ENCODE peak calls at places on chromosomes 6 and 20, in four cellular contexts. U is GM12878, D is ovary, W is A549. F is an unnamed sample.

GRCh38 chr6:12472601-12473038 is 182.5 kb downstream of the EDN1 start:
- DNase-seq in U (no peak), D (peak; percentile 48), W (no peak), F (no peak)

GRCh38 chr20:64231621-64232550 is 23.7 kb upstream of the PCMTD2 start:
- DNase-seq in U (no peak), D (no peak), W (no peak), F (no peak)

GRCh38 chr6:158654498-158654897 is 4.6 kb downstream of the SYTL3 start:
- DNase-seq in U (no peak), D (peak; percentile 85), W (no peak), F (no peak)

GRCh38 chr20:33838035-33838864 is 27.1 kb downstream of the CHMP4B start:
- DNase-seq in U (no peak), D (no peak), W (no peak), F (no peak)

GRCh38 chr6:136095961-136096360 is 154.2 kb downstream of the MTFR2 start:
- DNase-seq in U (no peak), D (peak; percentile 25), W (no peak), F (no peak)

GRCh38 chr20:7650481-7650880 is 289.8 kb downstream of the HAO1 start:
- DNase-seq in U (no peak), D (no peak), W (no peak), F (no peak)

GRCh38 chr6:14143305-14143704 is 25.7 kb downstream of the CD83 start:
- DNase-seq in U (no peak), D (no peak), W (no peak), F (no peak)

GRCh38 chr20:46142124-46142523 is 24.0 kb downstream of the CD40 start:
- DNase-seq in U (no peak), D (no peak), W (no peak), F (no peak)

GRCh38 chr6:41713650-41714291 is 21.6 kb downstream of the TFEB start:
- DNase-seq in U (peak; percentile 81), D (no peak), W (peak; percentile 56), F (peak; percentile 90)

GRCh38 chr6:169429001-169429400 is 175.4 kb upstream of the THBS2 start:
- DNase-seq in U (no peak), D (no peak), W (no peak), F (no peak)

GRCh38 chr6:166927942-166928643 is 28.3 kb downstream of the RNASET2 start:
- DNase-seq in U (no peak), D (no peak), W (no peak), F (no peak)

GRCh38 chr6:15252205-15252604 is 6.3 kb downstream of the JARID2 start:
- DNase-seq in U (no peak), D (no peak), W (no peak), F (no peak)

GRCh38 chr20:6397115-6397514 is 274.3 kb upstream of the FERMT1 start:
- DNase-seq in U (no peak), D (no peak), W (no peak), F (no peak)

GRCh38 chr6:3457710-3458605 is 1.1 kb upstream of the SLC22A23 start:
- DNase-seq in U (no peak), D (peak; percentile 21), W (no peak), F (no peak)

GRCh38 chr20:7903429-7903828 is 36.8 kb downstream of the HAO1 start:
- DNase-seq in U (no peak), D (no peak), W (no peak), F (no peak)

GRCh38 chr20:51687071-51687470 is 81.1 kb downstream of the ATP9A start:
- DNase-seq in U (no peak), D (no peak), W (peak; percentile 89), F (no peak)

GRCh38 chr6:147043994-147044477 is 160.2 kb upstream of the STXBP5 start:
- DNase-seq in U (no peak), D (no peak), W (no peak), F (no peak)

GRCh38 chr20:14861028-14861699 is 523.8 kb upstream of the FLRT3 start:
- DNase-seq in U (no peak), D (no peak), W (no peak), F (no peak)

GRCh38 chr20:52433326-52434040 is 241.9 kb upstream of the ZFP64 start:
- DNase-seq in U (no peak), D (no peak), W (no peak), F (no peak)

GRCh38 chr6:35258336-35258735 is 1.2 kb upstream of the ZNF76 start:
- DNase-seq in U (no peak), D (no peak), W (no peak), F (no peak)

GRCh38 chr6:35260642-35261570 is 1.4 kb downstream of the ZNF76 start:
- DNase-seq in U (no peak), D (no peak), W (no peak), F (no peak)

GRCh38 chr6:35258858-35259193 is 709 bp upstream of the ZNF76 start:
- DNase-seq in U (no peak), D (no peak), W (peak; percentile 59), F (no peak)

GRCh38 chr6:35259946-35260626 is 551 bp downstream of the ZNF76 start:
- DNase-seq in U (peak; percentile 55), D (peak; percentile 79), W (peak; percentile 70), F (peak; percentile 92)

GRCh38 chr6:35259194-35259945 is at the start of gene ZNF76:
- DNase-seq in U (peak; percentile 63), D (peak; percentile 99), W (peak; percentile 87), F (peak; percentile 98)
- TF ChIP-seq CTCF in U (no peak), D (peak; percentile 75), W (no peak), F (no peak)

DNA sequence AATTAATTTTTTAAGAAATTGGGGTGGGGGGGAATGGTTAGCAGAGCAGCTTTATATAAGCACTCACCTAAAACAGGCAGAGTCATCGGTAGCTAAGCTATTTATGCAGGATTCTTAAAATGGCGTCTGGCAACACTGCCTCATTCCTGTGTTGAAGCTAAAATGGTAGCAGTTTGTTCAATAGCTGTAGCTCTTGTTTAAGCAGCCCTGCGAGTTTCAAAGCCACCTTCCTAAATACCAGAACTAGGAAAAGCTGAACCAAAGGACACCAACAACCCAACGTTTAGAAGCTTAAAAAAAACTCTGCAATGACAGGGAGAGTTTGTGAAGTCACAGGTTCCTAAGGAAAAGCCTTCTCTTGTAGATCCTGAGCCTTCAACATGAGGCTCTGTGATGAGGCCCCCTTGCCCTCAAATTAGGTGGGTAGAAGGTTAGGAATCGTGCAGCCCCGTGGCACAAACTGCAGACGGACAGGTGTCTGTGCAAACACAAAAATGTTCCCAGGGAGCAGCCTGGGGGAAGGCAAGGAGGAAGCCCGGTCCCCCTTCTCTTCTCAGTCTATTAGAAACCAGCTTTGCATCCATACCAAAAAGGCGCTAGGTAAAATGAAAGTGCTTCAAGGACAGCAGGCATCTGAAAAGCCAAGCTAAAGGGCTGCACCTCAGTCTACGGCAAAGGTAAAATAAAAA is 4.7 kb downstream of the ZMYND8 start:
- DNase-seq in U (no peak), D (no peak), W (no peak), F (peak; percentile 65)
- H3K4me3 ChIP-seq in U (peak overlapping the region; percentile 77), D (no peak overlapping the region), W (no peak overlapping the region), F (peak overlapping the region; percentile 67)

DNA sequence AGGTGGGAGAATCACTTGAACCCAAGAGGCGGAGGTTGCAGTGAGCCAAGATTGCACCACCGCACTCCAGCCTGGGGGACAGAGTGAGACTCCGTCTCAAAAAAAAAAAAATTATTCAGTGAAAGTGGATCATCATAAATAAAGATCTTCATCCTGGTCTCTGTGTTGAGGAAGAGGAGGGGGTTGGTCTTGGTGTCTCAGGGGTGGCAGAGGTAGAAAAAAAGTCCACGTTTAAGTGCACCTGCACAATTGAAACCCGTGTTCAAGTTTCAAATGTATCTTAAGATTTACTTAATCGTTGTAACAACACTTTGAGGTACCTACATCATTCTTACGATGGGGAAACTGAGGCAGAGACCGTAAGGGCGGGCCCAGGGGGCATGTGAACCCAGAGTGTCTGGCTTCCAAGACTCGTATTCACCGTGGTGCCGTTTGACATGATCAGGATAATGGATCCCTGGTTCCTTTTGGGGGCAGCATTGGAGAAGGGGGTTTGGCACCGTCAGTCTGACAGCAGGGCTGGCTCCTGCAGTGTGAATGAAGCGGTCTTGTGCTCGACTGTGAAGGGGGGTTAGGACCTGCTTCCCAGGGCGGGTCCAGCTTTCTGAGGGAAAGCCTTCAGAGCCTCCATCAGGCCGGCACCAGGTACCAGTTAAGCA is 32.9 kb upstream of the ID1 start:
- DNase-seq in U (no peak), D (no peak), W (no peak), F (no peak)
- TF ChIP-seq CTCF in U (no peak), D (no peak), W (no peak), F (no peak)

GRCh38 chr6:156791261-156791850 is 14.2 kb downstream of the ARID1B start:
- DNase-seq in U (peak; percentile 72), D (no peak), W (no peak), F (peak; percentile 84)
- H3K4me3 ChIP-seq in U (peak overlapping the region; percentile 24), D (no peak overlapping the region), W (no peak overlapping the region), F (peak overlapping the region; percentile 9)

GRCh38 chr6:73036689-73037088 is 188.6 kb downstream of the KHDC1L start:
- DNase-seq in U (no peak), D (no peak), W (no peak), F (no peak)
- TF ChIP-seq CTCF in U (no peak), D (no peak), W (no peak), F (no peak)

DNA sequence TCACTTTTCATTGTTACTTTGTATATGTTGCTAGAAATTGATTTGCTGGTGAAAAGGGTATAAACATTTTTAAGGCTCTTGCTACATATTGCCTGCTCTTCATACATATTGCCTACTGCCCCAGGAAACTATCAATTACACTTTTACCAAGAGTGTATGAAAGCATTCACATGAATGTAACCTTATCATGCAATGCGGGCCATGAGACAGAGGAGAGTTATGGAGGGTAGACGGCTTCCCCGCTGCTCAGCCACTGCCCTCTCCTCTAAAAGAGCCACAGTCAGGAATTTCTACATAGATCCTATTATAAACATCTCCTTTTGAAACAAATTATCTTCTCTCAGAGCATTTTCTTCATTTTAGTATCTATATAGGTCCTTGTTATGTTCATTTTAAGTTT is 264.4 kb downstream of the ESR1 start:
- DNase-seq in U (no peak), D (no peak), W (no peak), F (no peak)
- H3K4me3 ChIP-seq in U (no peak overlapping the region), D (no peak overlapping the region), W (no peak overlapping the region), F (no peak overlapping the region)

GRCh38 chr6:71886184-71887005 is at the start of gene RIMS1:
- DNase-seq in U (no peak), D (no peak), W (peak; percentile 6), F (peak; percentile 68)
- TF ChIP-seq CTCF in U (no peak), D (no peak), W (no peak), F (peak; percentile 19)